ENCODE peak calls at places on chromosomes 3 and 15, in eight cellular contexts. One of them, this sample, is unnamed.

GRCh38 chr3:85560088-85560790 is 601.5 kb downstream of the CADM2 start:
- DNase-seq in brain microvascular endothelial cell: peak
- DNase-seq in Jurkat, Clone E6-1: no peak
- DNase-seq in uterus: no peak
- DNase-seq in adrenal gland: no peak
- DNase-seq in heart right ventricle: peak
- DNase-seq in CD8-positive, alpha-beta memory T cell: no peak
- DNase-seq in iPS DF 6.9: no peak
- DNase-seq in this sample: no peak

GRCh38 chr15:99143655-99144610 is 39.1 kb downstream of the SYNM start:
- DNase-seq in brain microvascular endothelial cell: no peak
- DNase-seq in Jurkat, Clone E6-1: no peak
- DNase-seq in uterus: peak
- DNase-seq in adrenal gland: peak
- DNase-seq in heart right ventricle: peak
- DNase-seq in CD8-positive, alpha-beta memory T cell: no peak
- DNase-seq in iPS DF 6.9: no peak
- DNase-seq in this sample: peak

GRCh38 chr15:94456246-94456645 is 224.9 kb downstream of the MCTP2 start:
- DNase-seq in brain microvascular endothelial cell: no peak
- DNase-seq in Jurkat, Clone E6-1: no peak
- DNase-seq in uterus: no peak
- DNase-seq in adrenal gland: no peak
- DNase-seq in heart right ventricle: no peak
- DNase-seq in CD8-positive, alpha-beta memory T cell: no peak
- DNase-seq in iPS DF 6.9: no peak
- DNase-seq in this sample: no peak

GRCh38 chr3:168112894-168113293 is 17.2 kb upstream of the GOLIM4 start:
- DNase-seq in brain microvascular endothelial cell: no peak
- DNase-seq in Jurkat, Clone E6-1: no peak
- DNase-seq in uterus: no peak
- DNase-seq in adrenal gland: no peak
- DNase-seq in heart right ventricle: no peak
- DNase-seq in CD8-positive, alpha-beta memory T cell: no peak
- DNase-seq in iPS DF 6.9: no peak
- DNase-seq in this sample: no peak

GRCh38 chr3:148233403-148233802 is 464.3 kb upstream of the AGTR1 start:
- DNase-seq in brain microvascular endothelial cell: peak
- DNase-seq in Jurkat, Clone E6-1: no peak
- DNase-seq in uterus: no peak
- DNase-seq in adrenal gland: no peak
- DNase-seq in heart right ventricle: no peak
- DNase-seq in CD8-positive, alpha-beta memory T cell: no peak
- DNase-seq in iPS DF 6.9: no peak
- DNase-seq in this sample: no peak

GRCh38 chr15:40470423-40471104 is at the start of gene CHST14:
- DNase-seq in brain microvascular endothelial cell: peak
- DNase-seq in Jurkat, Clone E6-1: peak
- DNase-seq in uterus: peak
- DNase-seq in adrenal gland: peak
- DNase-seq in heart right ventricle: peak
- DNase-seq in CD8-positive, alpha-beta memory T cell: peak
- DNase-seq in iPS DF 6.9: no peak
- DNase-seq in this sample: peak

GRCh38 chr3:194487289-194488006 is 646 bp upstream of the ATP13A3 start:
- DNase-seq in brain microvascular endothelial cell: no peak
- DNase-seq in Jurkat, Clone E6-1: no peak
- DNase-seq in uterus: peak
- DNase-seq in adrenal gland: peak
- DNase-seq in heart right ventricle: peak
- DNase-seq in CD8-positive, alpha-beta memory T cell: peak
- DNase-seq in iPS DF 6.9: no peak
- DNase-seq in this sample: peak

GRCh38 chr3:1348547-1348946 is 255.7 kb downstream of the CNTN6 start:
- DNase-seq in brain microvascular endothelial cell: no peak
- DNase-seq in Jurkat, Clone E6-1: peak
- DNase-seq in uterus: no peak
- DNase-seq in adrenal gland: no peak
- DNase-seq in heart right ventricle: no peak
- DNase-seq in CD8-positive, alpha-beta memory T cell: no peak
- DNase-seq in iPS DF 6.9: no peak
- DNase-seq in this sample: no peak

GRCh38 chr15:42502472-42502871 is 7.0 kb downstream of the SNAP23 start:
- DNase-seq in brain microvascular endothelial cell: no peak
- DNase-seq in Jurkat, Clone E6-1: no peak
- DNase-seq in uterus: no peak
- DNase-seq in adrenal gland: no peak
- DNase-seq in heart right ventricle: no peak
- DNase-seq in CD8-positive, alpha-beta memory T cell: no peak
- DNase-seq in iPS DF 6.9: no peak
- DNase-seq in this sample: no peak

GRCh38 chr3:188123170-188123920 is 30.6 kb upstream of the LPP start:
- DNase-seq in brain microvascular endothelial cell: no peak
- DNase-seq in Jurkat, Clone E6-1: no peak
- DNase-seq in uterus: no peak
- DNase-seq in adrenal gland: no peak
- DNase-seq in heart right ventricle: no peak
- DNase-seq in CD8-positive, alpha-beta memory T cell: no peak
- DNase-seq in iPS DF 6.9: no peak
- DNase-seq in this sample: no peak

GRCh38 chr15:38299216-38299615 is 46.6 kb downstream of the SPRED1 start:
- DNase-seq in brain microvascular endothelial cell: peak
- DNase-seq in Jurkat, Clone E6-1: no peak
- DNase-seq in uterus: no peak
- DNase-seq in adrenal gland: no peak
- DNase-seq in heart right ventricle: no peak
- DNase-seq in CD8-positive, alpha-beta memory T cell: no peak
- DNase-seq in iPS DF 6.9: no peak
- DNase-seq in this sample: no peak

GRCh38 chr3:113890256-113890900 is 51.8 kb downstream of the GRAMD1C start:
- DNase-seq in brain microvascular endothelial cell: no peak
- DNase-seq in Jurkat, Clone E6-1: no peak
- DNase-seq in uterus: no peak
- DNase-seq in adrenal gland: no peak
- DNase-seq in heart right ventricle: no peak
- DNase-seq in CD8-positive, alpha-beta memory T cell: no peak
- DNase-seq in iPS DF 6.9: no peak
- DNase-seq in this sample: no peak

GRCh38 chr15:41577863-41578735 is 19.1 kb downstream of the TYRO3 start:
- DNase-seq in brain microvascular endothelial cell: no peak
- DNase-seq in Jurkat, Clone E6-1: no peak
- DNase-seq in uterus: no peak
- DNase-seq in adrenal gland: no peak
- DNase-seq in heart right ventricle: no peak
- DNase-seq in CD8-positive, alpha-beta memory T cell: no peak
- DNase-seq in iPS DF 6.9: no peak
- DNase-seq in this sample: no peak

GRCh38 chr15:58517682-58518525 is 86.1 kb downstream of the LIPC start:
- DNase-seq in brain microvascular endothelial cell: no peak
- DNase-seq in Jurkat, Clone E6-1: no peak
- DNase-seq in uterus: no peak
- DNase-seq in adrenal gland: no peak
- DNase-seq in heart right ventricle: no peak
- DNase-seq in CD8-positive, alpha-beta memory T cell: no peak
- DNase-seq in iPS DF 6.9: no peak
- DNase-seq in this sample: no peak

GRCh38 chr3:147958754-147959153 is 549.6 kb downstream of the ZIC1 start:
- DNase-seq in brain microvascular endothelial cell: no peak
- DNase-seq in Jurkat, Clone E6-1: no peak
- DNase-seq in uterus: no peak
- DNase-seq in adrenal gland: no peak
- DNase-seq in heart right ventricle: no peak
- DNase-seq in CD8-positive, alpha-beta memory T cell: no peak
- DNase-seq in iPS DF 6.9: no peak
- DNase-seq in this sample: no peak

GRCh38 chr3:146498002-146498736 is 28.8 kb upstream of the PLSCR2 start:
- DNase-seq in brain microvascular endothelial cell: no peak
- DNase-seq in Jurkat, Clone E6-1: peak
- DNase-seq in uterus: no peak
- DNase-seq in adrenal gland: no peak
- DNase-seq in heart right ventricle: no peak
- DNase-seq in CD8-positive, alpha-beta memory T cell: no peak
- DNase-seq in iPS DF 6.9: no peak
- DNase-seq in this sample: no peak

GRCh38 chr3:11563749-11564148 is 80.0 kb downstream of the VGLL4 start:
- DNase-seq in brain microvascular endothelial cell: no peak
- DNase-seq in Jurkat, Clone E6-1: no peak
- DNase-seq in uterus: peak
- DNase-seq in adrenal gland: no peak
- DNase-seq in heart right ventricle: no peak
- DNase-seq in CD8-positive, alpha-beta memory T cell: no peak
- DNase-seq in iPS DF 6.9: no peak
- DNase-seq in this sample: no peak

GRCh38 chr3:39724233-39724846 is 85.1 kb upstream of the MYRIP start:
- DNase-seq in brain microvascular endothelial cell: no peak
- DNase-seq in Jurkat, Clone E6-1: no peak
- DNase-seq in uterus: no peak
- DNase-seq in adrenal gland: no peak
- DNase-seq in heart right ventricle: no peak
- DNase-seq in CD8-positive, alpha-beta memory T cell: no peak
- DNase-seq in iPS DF 6.9: no peak
- DNase-seq in this sample: no peak

GRCh38 chr3:45078910-45079522 is 52.9 kb downstream of the CLEC3B start:
- DNase-seq in brain microvascular endothelial cell: no peak
- DNase-seq in Jurkat, Clone E6-1: peak
- DNase-seq in uterus: no peak
- DNase-seq in adrenal gland: no peak
- DNase-seq in heart right ventricle: no peak
- DNase-seq in CD8-positive, alpha-beta memory T cell: no peak
- DNase-seq in iPS DF 6.9: no peak
- DNase-seq in this sample: no peak

GRCh38 chr3:161305095-161305991 is 66.0 kb downstream of the SPTSSB start:
- DNase-seq in brain microvascular endothelial cell: peak
- DNase-seq in Jurkat, Clone E6-1: peak
- DNase-seq in uterus: no peak
- DNase-seq in adrenal gland: no peak
- DNase-seq in heart right ventricle: no peak
- DNase-seq in CD8-positive, alpha-beta memory T cell: no peak
- DNase-seq in iPS DF 6.9: no peak
- DNase-seq in this sample: no peak

GRCh38 chr3:178320481-178321352 is 215.5 kb upstream of the KCNMB2 start:
- DNase-seq in brain microvascular endothelial cell: peak
- DNase-seq in Jurkat, Clone E6-1: no peak
- DNase-seq in uterus: peak
- DNase-seq in adrenal gland: no peak
- DNase-seq in heart right ventricle: peak
- DNase-seq in CD8-positive, alpha-beta memory T cell: no peak
- DNase-seq in iPS DF 6.9: no peak
- DNase-seq in this sample: no peak

GRCh38 chr3:74281705-74282104 is 332.8 kb downstream of the CNTN3 start:
- DNase-seq in brain microvascular endothelial cell: no peak
- DNase-seq in Jurkat, Clone E6-1: no peak
- DNase-seq in uterus: no peak
- DNase-seq in adrenal gland: no peak
- DNase-seq in heart right ventricle: no peak
- DNase-seq in CD8-positive, alpha-beta memory T cell: no peak
- DNase-seq in iPS DF 6.9: no peak
- DNase-seq in this sample: no peak

GRCh38 chr15:90376789-90377188 is 11.3 kb upstream of the IQGAP1 start:
- DNase-seq in brain microvascular endothelial cell: no peak
- DNase-seq in Jurkat, Clone E6-1: peak
- DNase-seq in uterus: no peak
- DNase-seq in adrenal gland: no peak
- DNase-seq in heart right ventricle: no peak
- DNase-seq in CD8-positive, alpha-beta memory T cell: peak
- DNase-seq in iPS DF 6.9: no peak
- DNase-seq in this sample: no peak

GRCh38 chr15:79089331-79089889 is 1.2 kb downstream of the RASGRF1 start:
- DNase-seq in brain microvascular endothelial cell: no peak
- DNase-seq in Jurkat, Clone E6-1: no peak
- DNase-seq in uterus: no peak
- DNase-seq in adrenal gland: no peak
- DNase-seq in heart right ventricle: no peak
- DNase-seq in CD8-positive, alpha-beta memory T cell: no peak
- DNase-seq in iPS DF 6.9: no peak
- DNase-seq in this sample: peak

GRCh38 chr3:106025151-106025722 is 156.4 kb upstream of the CBLB start:
- DNase-seq in brain microvascular endothelial cell: no peak
- DNase-seq in Jurkat, Clone E6-1: no peak
- DNase-seq in uterus: no peak
- DNase-seq in adrenal gland: no peak
- DNase-seq in heart right ventricle: peak
- DNase-seq in CD8-positive, alpha-beta memory T cell: no peak
- DNase-seq in iPS DF 6.9: no peak
- DNase-seq in this sample: peak

GRCh38 chr3:3685721-3686120 is 113.5 kb upstream of the LRRN1 start:
- DNase-seq in brain microvascular endothelial cell: no peak
- DNase-seq in Jurkat, Clone E6-1: no peak
- DNase-seq in uterus: no peak
- DNase-seq in adrenal gland: no peak
- DNase-seq in heart right ventricle: no peak
- DNase-seq in CD8-positive, alpha-beta memory T cell: no peak
- DNase-seq in iPS DF 6.9: no peak
- DNase-seq in this sample: no peak
- H3K4me3 ChIP-seq in brain microvascular endothelial cell: no peak
- H3K4me3 ChIP-seq in Jurkat, Clone E6-1: no peak
- H3K4me3 ChIP-seq in uterus: no peak
- H3K4me3 ChIP-seq in adrenal gland: no peak
- H3K4me3 ChIP-seq in heart right ventricle: no peak
- H3K4me3 ChIP-seq in CD8-positive, alpha-beta memory T cell: no peak
- H3K4me3 ChIP-seq in iPS DF 6.9: no peak
- H3K4me3 ChIP-seq in this sample: no peak

GRCh38 chr3:49017229-49017615 is 1.2 kb downstream of the DALRD3 start:
- DNase-seq in brain microvascular endothelial cell: no peak
- DNase-seq in Jurkat, Clone E6-1: no peak
- DNase-seq in uterus: no peak
- DNase-seq in adrenal gland: no peak
- DNase-seq in heart right ventricle: no peak
- DNase-seq in CD8-positive, alpha-beta memory T cell: no peak
- DNase-seq in iPS DF 6.9: no peak
- DNase-seq in this sample: no peak
- H3K4me3 ChIP-seq in brain microvascular endothelial cell: peak
- H3K4me3 ChIP-seq in Jurkat, Clone E6-1: peak
- H3K4me3 ChIP-seq in uterus: no peak
- H3K4me3 ChIP-seq in adrenal gland: peak
- H3K4me3 ChIP-seq in heart right ventricle: peak
- H3K4me3 ChIP-seq in CD8-positive, alpha-beta memory T cell: peak
- H3K4me3 ChIP-seq in iPS DF 6.9: no peak
- H3K4me3 ChIP-seq in this sample: peak

DNA sequence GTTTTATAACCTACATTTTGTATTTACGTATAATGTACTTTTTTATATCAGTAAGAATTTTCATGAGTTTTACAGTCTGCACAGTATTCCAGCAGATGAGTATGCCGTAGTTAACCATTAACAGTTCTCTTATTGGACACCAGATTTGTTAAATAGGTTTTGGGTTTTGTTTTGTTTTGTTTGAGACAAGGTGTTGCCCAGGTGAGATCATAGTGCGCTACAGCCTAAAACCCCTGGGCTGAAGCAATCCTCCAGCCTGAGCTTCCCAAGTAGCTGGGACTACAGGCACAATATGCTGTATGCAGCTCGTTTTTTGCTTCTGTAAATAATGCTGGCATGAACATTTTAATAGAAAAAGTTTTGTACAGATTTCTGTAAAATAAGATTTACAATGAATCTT is 88.6 kb upstream of the CHD2 start:
- DNase-seq in brain microvascular endothelial cell: no peak
- DNase-seq in Jurkat, Clone E6-1: no peak
- DNase-seq in uterus: peak
- DNase-seq in adrenal gland: no peak
- DNase-seq in heart right ventricle: no peak
- DNase-seq in CD8-positive, alpha-beta memory T cell: no peak
- DNase-seq in iPS DF 6.9: no peak
- DNase-seq in this sample: peak
- H3K4me3 ChIP-seq in brain microvascular endothelial cell: no peak
- H3K4me3 ChIP-seq in Jurkat, Clone E6-1: no peak
- H3K4me3 ChIP-seq in uterus: no peak
- H3K4me3 ChIP-seq in adrenal gland: peak
- H3K4me3 ChIP-seq in heart right ventricle: peak
- H3K4me3 ChIP-seq in CD8-positive, alpha-beta memory T cell: no peak
- H3K4me3 ChIP-seq in iPS DF 6.9: no peak
- H3K4me3 ChIP-seq in this sample: peak

GRCh38 chr15:60004019-60004845 is at the start of gene FOXB1:
- DNase-seq in brain microvascular endothelial cell: no peak
- DNase-seq in Jurkat, Clone E6-1: peak
- DNase-seq in uterus: no peak
- DNase-seq in adrenal gland: no peak
- DNase-seq in heart right ventricle: no peak
- DNase-seq in CD8-positive, alpha-beta memory T cell: no peak
- DNase-seq in iPS DF 6.9: no peak
- DNase-seq in this sample: no peak
- H3K4me3 ChIP-seq in brain microvascular endothelial cell: peak
- H3K4me3 ChIP-seq in Jurkat, Clone E6-1: peak
- H3K4me3 ChIP-seq in uterus: peak
- H3K4me3 ChIP-seq in adrenal gland: peak
- H3K4me3 ChIP-seq in heart right ventricle: peak
- H3K4me3 ChIP-seq in CD8-positive, alpha-beta memory T cell: peak
- H3K4me3 ChIP-seq in iPS DF 6.9: peak
- H3K4me3 ChIP-seq in this sample: no peak